ENCODE peak calls at places on chromosomes 7 and 10, in eight cellular contexts. One of them, this sample, is unnamed.

GRCh38 chr7:17142831-17143541 is 155.5 kb upstream of the AHR start:
- DNase-seq in NCI-H1694 treated with DMSO at 0.1 percent for 48 hours: no peak
- DNase-seq in hypothalamus: no peak
- DNase-seq in kidney: no peak
- DNase-seq in NCI-H774: no peak
- DNase-seq in Calu3: no peak
- DNase-seq in stimulated activated CD8-positive, alpha-beta memory T cell treated with anti-CD3 and anti-CD28 coated beads, Interleukin-7, amount 100 ng/mL, for 1 hour: no peak
- DNase-seq in SHP77 treated with DMSO at 0.1 percent for 48 hours: no peak
- DNase-seq in this sample: no peak

GRCh38 chr10:44362866-44363711 is 21.8 kb downstream of the CXCL12 start:
- DNase-seq in stimulated activated CD8-positive, alpha-beta memory T cell treated with anti-CD3 and anti-CD28 coated beads, Interleukin-7, amount 100 ng/mL, for 1 hour: no peak
- DNase-seq in kidney: no peak
- DNase-seq in Calu3: no peak
- DNase-seq in SHP77 treated with DMSO at 0.1 percent for 48 hours: no peak
- DNase-seq in NCI-H1694 treated with DMSO at 0.1 percent for 48 hours: no peak
- DNase-seq in hypothalamus: no peak
- DNase-seq in NCI-H774: no peak
- DNase-seq in this sample: no peak

GRCh38 chr7:8833355-8833754 is 399.9 kb downstream of the NXPH1 start:
- DNase-seq in NCI-H774: no peak
- DNase-seq in SHP77 treated with DMSO at 0.1 percent for 48 hours: no peak
- DNase-seq in kidney: no peak
- DNase-seq in stimulated activated CD8-positive, alpha-beta memory T cell treated with anti-CD3 and anti-CD28 coated beads, Interleukin-7, amount 100 ng/mL, for 1 hour: no peak
- DNase-seq in NCI-H1694 treated with DMSO at 0.1 percent for 48 hours: no peak
- DNase-seq in hypothalamus: no peak
- DNase-seq in Calu3: no peak
- DNase-seq in this sample: no peak

GRCh38 chr10:74799840-74800239 is 26.6 kb upstream of the KAT6B start:
- DNase-seq in NCI-H774: no peak
- DNase-seq in SHP77 treated with DMSO at 0.1 percent for 48 hours: peak
- DNase-seq in stimulated activated CD8-positive, alpha-beta memory T cell treated with anti-CD3 and anti-CD28 coated beads, Interleukin-7, amount 100 ng/mL, for 1 hour: no peak
- DNase-seq in NCI-H1694 treated with DMSO at 0.1 percent for 48 hours: no peak
- DNase-seq in hypothalamus: no peak
- DNase-seq in Calu3: no peak
- DNase-seq in kidney: no peak
- DNase-seq in this sample: no peak

GRCh38 chr10:52951819-52952218 is 179.2 kb upstream of the MBL2 start:
- DNase-seq in NCI-H774: peak
- DNase-seq in kidney: no peak
- DNase-seq in stimulated activated CD8-positive, alpha-beta memory T cell treated with anti-CD3 and anti-CD28 coated beads, Interleukin-7, amount 100 ng/mL, for 1 hour: no peak
- DNase-seq in Calu3: peak
- DNase-seq in NCI-H1694 treated with DMSO at 0.1 percent for 48 hours: no peak
- DNase-seq in hypothalamus: no peak
- DNase-seq in SHP77 treated with DMSO at 0.1 percent for 48 hours: no peak
- DNase-seq in this sample: no peak

GRCh38 chr10:127872871-127873600 is 19.7 kb downstream of the CLRN3 start:
- DNase-seq in hypothalamus: no peak
- DNase-seq in kidney: no peak
- DNase-seq in stimulated activated CD8-positive, alpha-beta memory T cell treated with anti-CD3 and anti-CD28 coated beads, Interleukin-7, amount 100 ng/mL, for 1 hour: no peak
- DNase-seq in SHP77 treated with DMSO at 0.1 percent for 48 hours: no peak
- DNase-seq in NCI-H1694 treated with DMSO at 0.1 percent for 48 hours: no peak
- DNase-seq in NCI-H774: no peak
- DNase-seq in Calu3: peak
- DNase-seq in this sample: no peak

GRCh38 chr10:113560071-113560470 is 7.2 kb downstream of the HABP2 start:
- DNase-seq in NCI-H774: no peak
- DNase-seq in SHP77 treated with DMSO at 0.1 percent for 48 hours: no peak
- DNase-seq in stimulated activated CD8-positive, alpha-beta memory T cell treated with anti-CD3 and anti-CD28 coated beads, Interleukin-7, amount 100 ng/mL, for 1 hour: no peak
- DNase-seq in Calu3: no peak
- DNase-seq in kidney: no peak
- DNase-seq in hypothalamus: no peak
- DNase-seq in NCI-H1694 treated with DMSO at 0.1 percent for 48 hours: no peak
- DNase-seq in this sample: no peak

GRCh38 chr10:89475137-89475536 is 60.3 kb downstream of the SLC16A12 start:
- DNase-seq in Calu3: no peak
- DNase-seq in SHP77 treated with DMSO at 0.1 percent for 48 hours: no peak
- DNase-seq in hypothalamus: no peak
- DNase-seq in NCI-H774: no peak
- DNase-seq in NCI-H1694 treated with DMSO at 0.1 percent for 48 hours: no peak
- DNase-seq in kidney: no peak
- DNase-seq in stimulated activated CD8-positive, alpha-beta memory T cell treated with anti-CD3 and anti-CD28 coated beads, Interleukin-7, amount 100 ng/mL, for 1 hour: no peak
- DNase-seq in this sample: no peak

GRCh38 chr7:65966167-65966566 is 15.8 kb downstream of the GUSB start:
- DNase-seq in kidney: no peak
- DNase-seq in NCI-H1694 treated with DMSO at 0.1 percent for 48 hours: no peak
- DNase-seq in NCI-H774: no peak
- DNase-seq in hypothalamus: no peak
- DNase-seq in Calu3: no peak
- DNase-seq in SHP77 treated with DMSO at 0.1 percent for 48 hours: no peak
- DNase-seq in stimulated activated CD8-positive, alpha-beta memory T cell treated with anti-CD3 and anti-CD28 coated beads, Interleukin-7, amount 100 ng/mL, for 1 hour: no peak
- DNase-seq in this sample: no peak

GRCh38 chr7:19210883-19211282 is 65.7 kb upstream of the FERD3L start:
- DNase-seq in hypothalamus: no peak
- DNase-seq in Calu3: no peak
- DNase-seq in NCI-H774: no peak
- DNase-seq in SHP77 treated with DMSO at 0.1 percent for 48 hours: peak
- DNase-seq in kidney: no peak
- DNase-seq in NCI-H1694 treated with DMSO at 0.1 percent for 48 hours: no peak
- DNase-seq in stimulated activated CD8-positive, alpha-beta memory T cell treated with anti-CD3 and anti-CD28 coated beads, Interleukin-7, amount 100 ng/mL, for 1 hour: no peak
- DNase-seq in this sample: no peak

GRCh38 chr10:26269754-26270153 is 53.2 kb downstream of the GAD2 start:
- DNase-seq in stimulated activated CD8-positive, alpha-beta memory T cell treated with anti-CD3 and anti-CD28 coated beads, Interleukin-7, amount 100 ng/mL, for 1 hour: no peak
- DNase-seq in Calu3: peak
- DNase-seq in NCI-H1694 treated with DMSO at 0.1 percent for 48 hours: no peak
- DNase-seq in SHP77 treated with DMSO at 0.1 percent for 48 hours: peak
- DNase-seq in kidney: no peak
- DNase-seq in hypothalamus: no peak
- DNase-seq in NCI-H774: no peak
- DNase-seq in this sample: no peak

GRCh38 chr7:144824360-144824759 is 11.5 kb downstream of the TPK1 start:
- DNase-seq in kidney: no peak
- DNase-seq in NCI-H1694 treated with DMSO at 0.1 percent for 48 hours: no peak
- DNase-seq in Calu3: no peak
- DNase-seq in stimulated activated CD8-positive, alpha-beta memory T cell treated with anti-CD3 and anti-CD28 coated beads, Interleukin-7, amount 100 ng/mL, for 1 hour: no peak
- DNase-seq in NCI-H774: no peak
- DNase-seq in SHP77 treated with DMSO at 0.1 percent for 48 hours: no peak
- DNase-seq in hypothalamus: no peak
- DNase-seq in this sample: no peak

GRCh38 chr10:33277135-33277536 is 57.3 kb downstream of the NRP1 start:
- DNase-seq in kidney: peak
- DNase-seq in stimulated activated CD8-positive, alpha-beta memory T cell treated with anti-CD3 and anti-CD28 coated beads, Interleukin-7, amount 100 ng/mL, for 1 hour: no peak
- DNase-seq in Calu3: peak
- DNase-seq in NCI-H1694 treated with DMSO at 0.1 percent for 48 hours: peak
- DNase-seq in NCI-H774: no peak
- DNase-seq in SHP77 treated with DMSO at 0.1 percent for 48 hours: peak
- DNase-seq in hypothalamus: no peak
- DNase-seq in this sample: no peak

GRCh38 chr10:132885451-132886210 is 56.7 kb downstream of the CFAP46 start:
- DNase-seq in NCI-H774: no peak
- DNase-seq in NCI-H1694 treated with DMSO at 0.1 percent for 48 hours: no peak
- DNase-seq in kidney: no peak
- DNase-seq in stimulated activated CD8-positive, alpha-beta memory T cell treated with anti-CD3 and anti-CD28 coated beads, Interleukin-7, amount 100 ng/mL, for 1 hour: no peak
- DNase-seq in hypothalamus: no peak
- DNase-seq in Calu3: no peak
- DNase-seq in SHP77 treated with DMSO at 0.1 percent for 48 hours: no peak
- DNase-seq in this sample: peak

GRCh38 chr7:15729746-15730145 is 43.3 kb upstream of the MEOX2 start:
- DNase-seq in Calu3: no peak
- DNase-seq in kidney: no peak
- DNase-seq in stimulated activated CD8-positive, alpha-beta memory T cell treated with anti-CD3 and anti-CD28 coated beads, Interleukin-7, amount 100 ng/mL, for 1 hour: no peak
- DNase-seq in NCI-H1694 treated with DMSO at 0.1 percent for 48 hours: no peak
- DNase-seq in NCI-H774: no peak
- DNase-seq in hypothalamus: no peak
- DNase-seq in SHP77 treated with DMSO at 0.1 percent for 48 hours: no peak
- DNase-seq in this sample: no peak

GRCh38 chr10:51074238-51075028 is at the start of gene PRKG1:
- DNase-seq in hypothalamus: peak
- DNase-seq in NCI-H1694 treated with DMSO at 0.1 percent for 48 hours: peak
- DNase-seq in SHP77 treated with DMSO at 0.1 percent for 48 hours: no peak
- DNase-seq in NCI-H774: no peak
- DNase-seq in Calu3: peak
- DNase-seq in stimulated activated CD8-positive, alpha-beta memory T cell treated with anti-CD3 and anti-CD28 coated beads, Interleukin-7, amount 100 ng/mL, for 1 hour: no peak
- DNase-seq in kidney: peak
- DNase-seq in this sample: peak

GRCh38 chr7:15309891-15310290 is 251.9 kb downstream of the AGMO start:
- DNase-seq in hypothalamus: no peak
- DNase-seq in stimulated activated CD8-positive, alpha-beta memory T cell treated with anti-CD3 and anti-CD28 coated beads, Interleukin-7, amount 100 ng/mL, for 1 hour: no peak
- DNase-seq in Calu3: no peak
- DNase-seq in SHP77 treated with DMSO at 0.1 percent for 48 hours: peak
- DNase-seq in NCI-H774: no peak
- DNase-seq in NCI-H1694 treated with DMSO at 0.1 percent for 48 hours: no peak
- DNase-seq in kidney: no peak
- DNase-seq in this sample: no peak

GRCh38 chr10:70832852-70833542 is 17.2 kb downstream of the SGPL1 start:
- DNase-seq in NCI-H1694 treated with DMSO at 0.1 percent for 48 hours: no peak
- DNase-seq in hypothalamus: no peak
- DNase-seq in NCI-H774: no peak
- DNase-seq in SHP77 treated with DMSO at 0.1 percent for 48 hours: no peak
- DNase-seq in Calu3: no peak
- DNase-seq in kidney: no peak
- DNase-seq in stimulated activated CD8-positive, alpha-beta memory T cell treated with anti-CD3 and anti-CD28 coated beads, Interleukin-7, amount 100 ng/mL, for 1 hour: no peak
- DNase-seq in this sample: no peak

GRCh38 chr7:117086788-117087187 is 133.5 kb downstream of the ST7 start:
- DNase-seq in NCI-H1694 treated with DMSO at 0.1 percent for 48 hours: no peak
- DNase-seq in SHP77 treated with DMSO at 0.1 percent for 48 hours: no peak
- DNase-seq in stimulated activated CD8-positive, alpha-beta memory T cell treated with anti-CD3 and anti-CD28 coated beads, Interleukin-7, amount 100 ng/mL, for 1 hour: no peak
- DNase-seq in hypothalamus: no peak
- DNase-seq in Calu3: no peak
- DNase-seq in kidney: no peak
- DNase-seq in NCI-H774: no peak
- DNase-seq in this sample: no peak

GRCh38 chr10:128751284-128751683 is 625.1 kb upstream of the MKI67 start:
- DNase-seq in SHP77 treated with DMSO at 0.1 percent for 48 hours: no peak
- DNase-seq in hypothalamus: no peak
- DNase-seq in NCI-H774: no peak
- DNase-seq in NCI-H1694 treated with DMSO at 0.1 percent for 48 hours: no peak
- DNase-seq in kidney: no peak
- DNase-seq in Calu3: no peak
- DNase-seq in stimulated activated CD8-positive, alpha-beta memory T cell treated with anti-CD3 and anti-CD28 coated beads, Interleukin-7, amount 100 ng/mL, for 1 hour: no peak
- DNase-seq in this sample: no peak

GRCh38 chr10:81104494-81104893 is 566.8 kb downstream of the SH2D4B start:
- DNase-seq in Calu3: no peak
- DNase-seq in SHP77 treated with DMSO at 0.1 percent for 48 hours: no peak
- DNase-seq in hypothalamus: no peak
- DNase-seq in NCI-H774: no peak
- DNase-seq in kidney: no peak
- DNase-seq in stimulated activated CD8-positive, alpha-beta memory T cell treated with anti-CD3 and anti-CD28 coated beads, Interleukin-7, amount 100 ng/mL, for 1 hour: no peak
- DNase-seq in NCI-H1694 treated with DMSO at 0.1 percent for 48 hours: no peak
- DNase-seq in this sample: no peak

GRCh38 chr7:924541-925231 is 29.8 kb downstream of the ADAP1 start:
- DNase-seq in hypothalamus: no peak
- DNase-seq in stimulated activated CD8-positive, alpha-beta memory T cell treated with anti-CD3 and anti-CD28 coated beads, Interleukin-7, amount 100 ng/mL, for 1 hour: no peak
- DNase-seq in SHP77 treated with DMSO at 0.1 percent for 48 hours: no peak
- DNase-seq in NCI-H1694 treated with DMSO at 0.1 percent for 48 hours: no peak
- DNase-seq in NCI-H774: no peak
- DNase-seq in kidney: peak
- DNase-seq in Calu3: peak
- DNase-seq in this sample: peak